ENCODE peak calls at places on chromosomes 5 and 9, in ten cellular contexts. L is brain microvascular endothelial cell, O is HL-60, I is heart left ventricle, W is mucosa of descending colon, R is A673, C is IMR-90, B is iPS DF 6.9, V is GM23248, J is dorsolateral prefrontal cortex. T is an unnamed sample.

GRCh38 chr5:161548472-161549094 is 2.1 kb upstream of the GABRB2 start:
- DNase-seq in B (no peak), C (no peak), L (no peak), I (no peak), V (peak), W (no peak), R (no peak), J (no peak), O (no peak), T (no peak)

GRCh38 chr5:32232441-32233219 is 58.5 kb upstream of the GOLPH3 start:
- DNase-seq in C (peak), J (peak), W (peak), O (peak), R (peak), I (peak), V (peak), B (no peak), L (peak), T (no peak)

GRCh38 chr5:160445132-160445531 is 23.5 kb downstream of the PTTG1 start:
- DNase-seq in W (no peak), J (no peak), I (no peak), L (no peak), B (no peak), O (no peak), V (no peak), C (no peak), R (no peak), T (no peak)

GRCh38 chr5:83472213-83472507 is 616 bp downstream of the VCAN start:
- DNase-seq in B (no peak), J (no peak), O (no peak), L (no peak), I (no peak), C (no peak), W (no peak), V (no peak), R (no peak), T (no peak)

GRCh38 chr5:158301186-158301585 is 442.2 kb upstream of the CLINT1 start:
- DNase-seq in R (no peak), V (no peak), J (no peak), B (no peak), L (no peak), C (no peak), I (no peak), W (no peak), O (no peak), T (no peak)

GRCh38 chr9:121285835-121286687 is 18.1 kb downstream of the GSN start:
- DNase-seq in L (peak), R (peak), W (peak), C (peak), J (no peak), B (no peak), V (peak), O (no peak), I (peak), T (no peak)

GRCh38 chr9:94134629-94135028 is 50.4 kb downstream of the PTPDC1 start:
- DNase-seq in J (no peak), L (no peak), I (no peak), O (no peak), B (no peak), V (no peak), W (no peak), R (no peak), C (no peak), T (no peak)

GRCh38 chr5:61575103-61575502 is 243.0 kb downstream of the ZSWIM6 start:
- DNase-seq in B (no peak), W (peak), I (no peak), L (peak), R (peak), J (no peak), V (peak), O (no peak), C (peak), T (no peak)

GRCh38 chr5:163712011-163712410 is 206.6 kb downstream of the MAT2B start:
- DNase-seq in I (no peak), C (peak), R (no peak), W (no peak), L (no peak), B (no peak), V (no peak), O (no peak), J (no peak), T (no peak)

GRCh38 chr9:37229882-37230482 is 109.6 kb downstream of the ZCCHC7 start:
- DNase-seq in J (no peak), V (peak), W (no peak), R (no peak), B (no peak), I (no peak), C (peak), O (no peak), L (peak), T (no peak)

GRCh38 chr9:112711050-112711689 is 6.7 kb downstream of the INIP start:
- DNase-seq in B (peak), W (no peak), L (peak), O (no peak), I (no peak), J (no peak), R (peak), V (peak), C (peak), T (no peak)

GRCh38 chr5:1222147-1222546 is 3.0 kb upstream of the SLC6A18 start:
- DNase-seq in O (no peak), B (no peak), J (no peak), R (no peak), V (no peak), I (no peak), W (no peak), C (no peak), L (no peak), T (no peak)

GRCh38 chr9:128102861-128103588 is 24.5 kb downstream of the PTGES2 start:
- DNase-seq in R (no peak), O (no peak), J (no peak), V (no peak), I (peak), B (no peak), C (no peak), L (no peak), W (no peak), T (no peak)

GRCh38 chr5:179215576-179215975 is 129.7 kb downstream of the ADAMTS2 start:
- DNase-seq in I (no peak), C (peak), J (no peak), W (no peak), L (no peak), V (no peak), O (no peak), B (no peak), R (no peak), T (no peak)

GRCh38 chr5:176851380-176851779 is 41.0 kb downstream of the UNC5A start:
- DNase-seq in R (no peak), C (no peak), V (no peak), B (no peak), L (no peak), J (no peak), I (peak), O (no peak), W (no peak), T (no peak)

DNA sequence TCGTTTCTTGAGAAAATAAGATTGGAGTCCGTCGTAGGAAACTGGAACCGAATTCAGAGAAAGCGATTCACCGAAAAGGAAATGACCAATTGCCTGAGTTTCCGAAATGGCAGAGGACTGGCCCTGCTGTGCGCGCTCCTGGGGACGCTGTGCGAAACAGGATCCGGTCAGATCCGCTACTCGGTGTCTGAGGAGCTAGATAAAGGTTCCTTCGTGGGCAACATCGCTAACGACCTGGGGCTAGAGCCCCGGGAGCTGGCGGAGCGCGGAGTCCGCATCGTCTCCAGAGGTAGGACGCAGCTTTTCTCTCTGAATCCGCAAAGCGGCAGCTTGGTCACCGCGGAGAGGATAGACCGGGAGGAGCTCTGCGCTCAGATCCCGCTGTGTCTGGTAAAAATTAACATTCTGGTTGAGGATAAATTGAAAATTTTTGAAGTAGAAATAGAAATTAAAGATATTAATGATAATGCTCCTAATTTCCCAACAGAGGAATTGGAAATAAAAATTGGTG is 379 bp downstream of the PCDHGA3 start:
- DNase-seq in O (no peak), B (no peak), L (no peak), J (no peak), C (no peak), W (no peak), V (no peak), I (no peak), R (no peak), T (no peak)
- H3K4me3 ChIP-seq in O (no peak), B (no peak), L (peak), J (peak), C (peak), W (no peak), V (peak), I (peak), R (no peak), T (peak)

DNA sequence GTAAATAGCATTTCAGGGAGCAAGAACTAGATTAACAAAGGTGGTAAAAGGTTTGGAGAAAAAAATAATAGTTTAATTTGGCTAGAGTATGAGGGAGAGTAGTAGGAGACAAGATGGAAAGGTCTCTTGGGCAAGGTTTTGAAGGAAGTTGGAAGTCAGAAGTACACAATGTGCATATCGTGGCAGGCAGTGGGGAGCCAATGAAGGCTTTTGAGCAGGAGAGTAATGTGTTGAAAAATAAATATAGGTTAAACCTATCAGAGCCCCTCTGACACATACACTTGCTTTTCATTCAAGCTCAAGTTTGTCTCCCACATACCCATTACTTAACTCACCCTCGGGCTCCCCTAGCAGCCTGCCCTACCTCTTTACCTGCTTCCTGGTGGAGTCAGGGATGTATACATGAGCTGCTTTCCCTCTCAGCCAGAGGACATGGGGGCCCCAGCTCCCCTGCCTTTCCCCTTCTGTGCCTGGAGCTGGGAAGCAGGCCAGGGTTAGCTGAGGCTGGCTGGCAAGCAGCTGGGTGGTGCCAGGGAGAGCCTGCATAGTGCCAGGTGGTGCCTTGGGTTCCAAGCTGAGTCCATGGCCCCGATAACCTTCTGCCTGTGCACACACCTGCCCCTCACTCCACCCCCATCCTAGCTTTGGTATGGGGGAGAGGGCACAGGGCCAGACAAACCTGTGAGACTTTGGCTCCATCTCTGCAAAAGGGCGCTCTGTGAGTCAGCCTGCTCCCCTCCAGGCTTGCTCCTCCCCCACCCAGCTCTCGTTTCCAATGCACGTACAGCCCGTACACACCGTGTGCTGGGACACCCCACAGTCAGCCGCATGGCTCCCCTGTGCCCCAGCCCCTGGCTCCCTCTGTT is at the start of gene CA9:
- DNase-seq in O (no peak), J (no peak), R (no peak), I (peak), C (no peak), L (no peak), B (no peak), V (no peak), W (no peak), T (no peak)
- H3K4me3 ChIP-seq in O (no peak), J (no peak), R (no peak), I (no peak), C (peak), L (no peak), B (no peak), V (no peak), W (no peak), T (peak)

DNA sequence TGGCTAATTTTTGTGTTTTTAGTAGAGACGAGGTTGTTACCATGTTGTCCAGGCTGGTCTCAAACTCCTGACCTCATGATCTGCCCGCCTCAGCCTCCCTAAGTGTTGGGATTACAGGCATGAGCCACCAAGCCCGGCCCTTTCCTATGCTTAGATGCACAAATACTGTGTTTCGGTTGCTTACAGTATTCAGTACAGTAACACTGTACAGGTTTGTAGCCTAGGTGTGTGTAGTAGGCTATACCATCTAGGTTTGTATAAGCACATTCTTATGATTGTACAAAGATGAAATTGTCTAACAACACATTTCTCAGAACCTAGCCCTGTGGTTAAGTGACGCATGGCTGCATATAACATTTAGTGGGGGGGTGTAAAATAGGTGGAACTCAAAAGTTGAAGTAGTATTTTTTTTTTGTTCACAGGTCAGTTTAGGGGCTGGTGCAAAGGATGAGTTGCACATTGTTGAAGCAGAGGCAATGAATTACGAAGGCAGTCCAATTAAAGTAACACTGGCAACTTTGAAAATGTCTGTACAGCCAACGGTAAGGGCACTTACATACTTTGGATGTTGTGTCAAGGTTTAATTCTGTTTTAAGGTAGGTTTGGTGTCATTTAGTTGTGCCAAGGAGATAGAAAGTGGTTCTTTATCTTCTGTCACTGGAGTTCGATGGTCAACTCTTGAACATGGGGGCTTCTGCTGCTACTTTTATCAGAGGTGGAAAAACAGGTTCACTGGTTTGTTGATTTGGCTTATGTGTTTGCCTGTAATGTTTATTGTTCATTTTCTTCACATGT is 3.4 kb downstream of the NPM1 start:
- DNase-seq in C (no peak), I (no peak), W (no peak), V (peak), L (no peak), R (no peak), J (no peak), B (no peak), O (no peak), T (no peak)
- H3K4me3 ChIP-seq in C (no peak), I (no peak), W (no peak), V (peak), L (peak), R (peak), J (no peak), B (no peak), O (peak), T (peak)

GRCh38 chr5:143051244-143052058 is 281.3 kb downstream of the ARHGAP26 start:
- DNase-seq in L (peak), W (no peak), R (peak), B (no peak), V (peak), J (no peak), I (no peak), O (peak), C (peak), T (no peak)
- H3K4me3 ChIP-seq in L (no peak), W (no peak), R (no peak), B (no peak), V (peak), J (no peak), I (no peak), O (no peak), C (no peak), T (no peak)

GRCh38 chr9:129413537-129414376 is 207.1 kb downstream of the C9orf50 start:
- DNase-seq in I (peak), W (peak), V (peak), B (peak), O (peak), L (peak), J (peak), R (peak), C (peak), T (peak)

GRCh38 chr9:129414377-129415021 is 206.4 kb downstream of the C9orf50 start:
- DNase-seq in L (peak), B (no peak), C (peak), W (peak), O (no peak), I (peak), V (peak), J (no peak), R (peak), T (no peak)

GRCh38 chr9:129411501-129412175 is 209.3 kb downstream of the C9orf50 start:
- DNase-seq in L (no peak), I (peak), R (no peak), B (no peak), C (no peak), V (no peak), O (no peak), W (no peak), J (peak), T (no peak)

GRCh38 chr9:129415031-129415953 is 205.6 kb downstream of the C9orf50 start:
- DNase-seq in J (no peak), V (no peak), C (no peak), W (no peak), I (peak), O (no peak), B (no peak), L (no peak), R (no peak), T (no peak)

DNA sequence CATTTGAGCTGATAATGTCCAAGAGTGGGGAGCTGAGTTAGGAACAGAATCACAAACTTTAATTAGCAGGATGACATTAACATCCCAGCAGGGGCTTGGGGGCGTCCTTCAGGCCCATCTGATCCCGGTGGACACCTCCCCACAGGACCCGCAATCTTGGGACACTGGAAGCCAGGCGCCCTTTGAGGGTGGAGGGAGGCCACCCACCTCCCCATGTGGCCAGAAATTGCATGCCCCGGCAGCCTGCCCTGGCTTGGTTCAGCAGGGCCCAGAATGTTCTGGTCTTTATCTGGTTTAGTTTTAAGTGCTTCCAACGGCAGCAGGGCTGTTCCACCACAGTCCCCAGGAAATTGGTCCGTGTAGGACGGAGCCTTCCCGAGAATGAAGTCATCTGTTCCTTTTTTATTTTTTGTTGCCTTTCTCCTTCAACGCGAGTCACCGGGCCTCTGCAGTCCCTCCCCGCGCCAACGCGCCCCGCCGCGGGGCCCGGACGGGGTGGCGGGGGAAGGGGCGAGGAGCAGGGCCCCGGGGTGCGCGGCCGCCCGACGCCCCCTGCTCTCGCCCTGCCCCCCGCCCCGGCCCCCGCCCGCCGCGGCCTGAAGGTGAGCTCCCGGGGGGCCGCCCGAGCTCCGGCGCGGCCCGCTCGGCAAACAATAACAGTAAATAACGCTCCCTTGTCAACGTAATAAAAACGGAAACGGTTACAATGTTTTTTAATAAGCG is 207.9 kb downstream of the C9orf50 start:
- DNase-seq in V (peak), R (peak), I (peak), C (peak), J (peak), B (no peak), O (peak), W (peak), L (peak), T (no peak)
- H3K4me3 ChIP-seq in V (peak), R (peak), I (peak), C (peak), J (peak), B (peak), O (peak), W (peak), L (peak), T (peak)

GRCh38 chr5:6379246-6379645 is 899 bp upstream of the MED10 start:
- DNase-seq in C (no peak), J (no peak), L (no peak), V (no peak), B (no peak), O (no peak), W (no peak), R (no peak), I (no peak), T (no peak)
- H3K4me3 ChIP-seq in C (no peak), J (peak), L (no peak), V (peak), B (no peak), O (no peak), W (no peak), R (peak), I (peak), T (peak)

DNA sequence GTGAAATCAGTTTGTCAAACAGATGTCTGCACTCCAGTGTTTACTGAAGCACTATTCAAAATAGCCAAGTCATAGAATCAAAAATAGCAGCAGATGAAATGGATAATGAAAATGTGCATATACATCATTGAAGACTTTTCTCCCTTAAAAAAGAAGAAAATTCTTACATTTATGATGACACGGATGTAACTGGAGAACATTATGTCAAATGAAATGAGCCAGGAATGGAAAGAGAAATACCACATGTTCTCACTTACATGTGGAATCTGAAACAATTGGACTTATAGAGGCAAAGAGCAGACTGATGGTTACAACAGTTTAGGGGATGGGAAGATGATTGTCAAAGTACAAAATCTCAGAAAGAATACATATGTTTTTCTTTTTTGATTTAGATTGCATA is 21.5 kb upstream of the PLEKHG4B start:
- DNase-seq in C (no peak), L (no peak), O (no peak), J (no peak), R (no peak), W (no peak), I (no peak), B (no peak), V (no peak), T (no peak)
- H3K4me3 ChIP-seq in C (no peak), L (no peak), O (no peak), J (no peak), R (no peak), W (no peak), I (no peak), B (no peak), V (no peak), T (no peak)

DNA sequence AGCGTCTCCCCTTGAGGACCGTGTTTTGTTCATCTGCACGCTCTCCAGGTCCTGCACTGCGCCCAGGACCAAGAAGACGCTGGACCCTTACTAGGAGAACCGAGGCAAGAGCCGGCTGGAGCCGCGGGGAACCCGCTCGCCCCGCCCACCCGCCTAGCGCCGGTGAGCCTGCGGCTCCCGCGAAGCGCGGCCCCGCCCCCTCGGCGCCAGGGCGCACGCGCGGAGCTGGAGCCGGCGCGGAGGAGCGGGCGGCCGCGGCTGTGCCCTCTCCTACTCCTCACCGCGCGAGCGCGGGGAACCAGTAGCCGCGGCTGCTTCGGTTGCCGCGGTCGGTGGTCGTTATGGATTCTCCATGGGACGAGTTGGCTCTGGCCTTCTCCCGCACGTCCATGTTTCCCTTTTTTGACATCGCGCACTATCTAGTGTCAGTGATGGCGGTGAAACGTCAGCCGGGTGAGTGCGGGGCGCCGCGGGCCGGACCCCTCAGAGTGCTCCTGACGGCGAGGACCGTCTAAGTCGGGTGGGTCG is at the start of gene TMEM38B:
- DNase-seq in B (peak), L (peak), I (peak), J (peak), W (peak), V (peak), O (peak), C (peak), R (peak), T (peak)
- H3K4me3 ChIP-seq in B (peak), L (peak), I (peak), J (peak), W (peak), V (peak), O (peak), C (peak), R (peak), T (peak)